ENCODE peak calls at places on chromosomes 5 and 9, in seven cellular contexts. One of them, this sample, is unnamed.

GRCh38 chr5:149060325-149060724 is 2.5 kb downstream of the SH3TC2 start:
- DNase-seq in cardiac muscle cell: peak; percentile 55
- DNase-seq in activated B cell treated with CpG ODN at 0.5 μM for 24 hours: no peak
- DNase-seq in A549: no peak
- DNase-seq in Panc1: no peak
- DNase-seq in kidney epithelial cell: no peak
- DNase-seq in H1: no peak
- DNase-seq in this sample: no peak

GRCh38 chr5:1156754-1157460 is 44.5 kb upstream of the SLC6A19 start:
- DNase-seq in cardiac muscle cell: no peak
- DNase-seq in H1: no peak
- DNase-seq in kidney epithelial cell: no peak
- DNase-seq in activated B cell treated with CpG ODN at 0.5 μM for 24 hours: no peak
- DNase-seq in A549: no peak
- DNase-seq in Panc1: no peak
- DNase-seq in this sample: no peak

GRCh38 chr9:34522971-34523797 is at the start of gene ENHO:
- DNase-seq in Panc1: no peak
- DNase-seq in A549: peak; percentile 94
- DNase-seq in H1: peak; percentile 82
- DNase-seq in activated B cell treated with CpG ODN at 0.5 μM for 24 hours: peak; percentile 93
- DNase-seq in cardiac muscle cell: peak; percentile 93
- DNase-seq in kidney epithelial cell: peak; percentile 26
- DNase-seq in this sample: peak; percentile 83

GRCh38 chr5:157481666-157482065 is 21.7 kb downstream of the NIPAL4 start:
- DNase-seq in A549: no peak
- DNase-seq in cardiac muscle cell: no peak
- DNase-seq in H1: no peak
- DNase-seq in activated B cell treated with CpG ODN at 0.5 μM for 24 hours: no peak
- DNase-seq in kidney epithelial cell: no peak
- DNase-seq in Panc1: no peak
- DNase-seq in this sample: no peak

GRCh38 chr9:71514344-71514975 is 253.9 kb downstream of the CEMIP2 start:
- DNase-seq in cardiac muscle cell: no peak
- DNase-seq in Panc1: no peak
- DNase-seq in A549: no peak
- DNase-seq in activated B cell treated with CpG ODN at 0.5 μM for 24 hours: no peak
- DNase-seq in kidney epithelial cell: no peak
- DNase-seq in H1: no peak
- DNase-seq in this sample: no peak

GRCh38 chr9:137506274-137506673 is 43.9 kb downstream of the PNPLA7 start:
- DNase-seq in A549: peak; percentile 57
- DNase-seq in Panc1: no peak
- DNase-seq in kidney epithelial cell: no peak
- DNase-seq in H1: no peak
- DNase-seq in cardiac muscle cell: no peak
- DNase-seq in activated B cell treated with CpG ODN at 0.5 μM for 24 hours: no peak
- DNase-seq in this sample: no peak

GRCh38 chr9:126365780-126366179 is 39.2 kb downstream of the MVB12B start:
- DNase-seq in cardiac muscle cell: no peak
- DNase-seq in activated B cell treated with CpG ODN at 0.5 μM for 24 hours: no peak
- DNase-seq in A549: no peak
- DNase-seq in Panc1: no peak
- DNase-seq in H1: no peak
- DNase-seq in kidney epithelial cell: no peak
- DNase-seq in this sample: no peak

GRCh38 chr5:76180817-76181805 is 97.9 kb downstream of the SV2C start:
- DNase-seq in kidney epithelial cell: peak; percentile 21
- DNase-seq in Panc1: no peak
- DNase-seq in activated B cell treated with CpG ODN at 0.5 μM for 24 hours: no peak
- DNase-seq in A549: no peak
- DNase-seq in H1: no peak
- DNase-seq in cardiac muscle cell: no peak
- DNase-seq in this sample: no peak

GRCh38 chr5:17257705-17258273 is 40.4 kb downstream of the BASP1 start:
- DNase-seq in A549: no peak
- DNase-seq in activated B cell treated with CpG ODN at 0.5 μM for 24 hours: no peak
- DNase-seq in kidney epithelial cell: no peak
- DNase-seq in H1: no peak
- DNase-seq in Panc1: no peak
- DNase-seq in cardiac muscle cell: peak; percentile 39
- DNase-seq in this sample: no peak

GRCh38 chr9:88757406-88758010 is 222.5 kb downstream of the NXNL2 start:
- DNase-seq in kidney epithelial cell: no peak
- DNase-seq in Panc1: no peak
- DNase-seq in A549: no peak
- DNase-seq in cardiac muscle cell: no peak
- DNase-seq in activated B cell treated with CpG ODN at 0.5 μM for 24 hours: no peak
- DNase-seq in H1: no peak
- DNase-seq in this sample: no peak

GRCh38 chr5:72994578-72994977 is 38.7 kb downstream of the FCHO2 start:
- DNase-seq in activated B cell treated with CpG ODN at 0.5 μM for 24 hours: no peak
- DNase-seq in A549: no peak
- DNase-seq in H1: no peak
- DNase-seq in kidney epithelial cell: no peak
- DNase-seq in cardiac muscle cell: no peak
- DNase-seq in Panc1: no peak
- DNase-seq in this sample: no peak

GRCh38 chr9:106862946-106863740 is at the start of gene ZNF462:
- DNase-seq in kidney epithelial cell: no peak
- DNase-seq in Panc1: no peak
- DNase-seq in activated B cell treated with CpG ODN at 0.5 μM for 24 hours: no peak
- DNase-seq in H1: no peak
- DNase-seq in A549: peak; percentile 43
- DNase-seq in cardiac muscle cell: peak; percentile 76
- DNase-seq in this sample: no peak

GRCh38 chr5:90709323-90710148 is 150.9 kb downstream of the ADGRV1 start:
- DNase-seq in H1: no peak
- DNase-seq in A549: peak; percentile 46
- DNase-seq in cardiac muscle cell: peak; percentile 52
- DNase-seq in Panc1: peak; percentile 22
- DNase-seq in kidney epithelial cell: peak; percentile 9
- DNase-seq in activated B cell treated with CpG ODN at 0.5 μM for 24 hours: no peak
- DNase-seq in this sample: no peak

GRCh38 chr5:180982008-180982741 is 6.5 kb upstream of the BTNL3 start:
- DNase-seq in Panc1: no peak
- DNase-seq in A549: no peak
- DNase-seq in cardiac muscle cell: no peak
- DNase-seq in activated B cell treated with CpG ODN at 0.5 μM for 24 hours: no peak
- DNase-seq in kidney epithelial cell: no peak
- DNase-seq in H1: no peak
- DNase-seq in this sample: no peak

GRCh38 chr9:95138474-95138873 is 179.0 kb downstream of the FANCC start:
- DNase-seq in cardiac muscle cell: no peak
- DNase-seq in kidney epithelial cell: no peak
- DNase-seq in Panc1: no peak
- DNase-seq in H1: no peak
- DNase-seq in activated B cell treated with CpG ODN at 0.5 μM for 24 hours: no peak
- DNase-seq in A549: no peak
- DNase-seq in this sample: no peak

GRCh38 chr5:14173419-14174234 is 30.5 kb downstream of the TRIO start:
- DNase-seq in A549: no peak
- DNase-seq in Panc1: no peak
- DNase-seq in H1: no peak
- DNase-seq in cardiac muscle cell: no peak
- DNase-seq in kidney epithelial cell: no peak
- DNase-seq in activated B cell treated with CpG ODN at 0.5 μM for 24 hours: no peak
- DNase-seq in this sample: no peak

GRCh38 chr5:73644385-73644963 is 18.5 kb downstream of the ARHGEF28 start:
- DNase-seq in H1: no peak
- DNase-seq in A549: no peak
- DNase-seq in kidney epithelial cell: no peak
- DNase-seq in cardiac muscle cell: no peak
- DNase-seq in Panc1: no peak
- DNase-seq in activated B cell treated with CpG ODN at 0.5 μM for 24 hours: no peak
- DNase-seq in this sample: no peak

GRCh38 chr5:154276932-154277331 is 86.4 kb downstream of the GALNT10 start:
- DNase-seq in cardiac muscle cell: peak; percentile 96
- DNase-seq in activated B cell treated with CpG ODN at 0.5 μM for 24 hours: no peak
- DNase-seq in H1: no peak
- DNase-seq in A549: no peak
- DNase-seq in Panc1: no peak
- DNase-seq in kidney epithelial cell: no peak
- DNase-seq in this sample: no peak

GRCh38 chr5:109693535-109694152 is 3.9 kb downstream of the MAN2A1 start:
- DNase-seq in cardiac muscle cell: peak; percentile 41
- DNase-seq in A549: no peak
- DNase-seq in kidney epithelial cell: no peak
- DNase-seq in Panc1: no peak
- DNase-seq in activated B cell treated with CpG ODN at 0.5 μM for 24 hours: no peak
- DNase-seq in H1: no peak
- DNase-seq in this sample: no peak

DNA sequence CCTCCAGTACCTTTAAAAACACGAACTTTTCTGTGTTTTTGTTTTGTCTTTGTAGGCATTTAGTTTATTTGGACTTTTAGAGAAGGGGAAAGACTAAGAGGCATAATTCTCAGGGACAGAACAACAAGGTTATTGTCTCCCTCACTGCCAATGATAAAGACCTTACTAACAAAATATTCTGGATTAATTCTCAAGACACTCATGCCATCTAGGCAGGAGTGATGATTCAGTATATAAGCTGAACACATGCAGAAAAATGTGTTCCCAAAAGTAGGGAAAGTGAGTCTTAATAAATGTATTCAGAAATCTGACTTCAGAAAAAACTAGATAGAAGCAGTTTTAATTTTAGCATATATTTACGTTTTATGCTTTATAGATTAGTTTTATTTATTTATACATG is 17.4 kb upstream of the ASPN start:
- DNase-seq in cardiac muscle cell: no peak
- DNase-seq in H1: no peak
- DNase-seq in A549: no peak
- DNase-seq in Panc1: no peak
- DNase-seq in activated B cell treated with CpG ODN at 0.5 μM for 24 hours: no peak
- DNase-seq in kidney epithelial cell: no peak
- DNase-seq in this sample: no peak
- TF ChIP-seq CTCF in cardiac muscle cell: no peak
- TF ChIP-seq CTCF in H1: no peak
- TF ChIP-seq CTCF in A549: no peak
- TF ChIP-seq CTCF in Panc1: no peak
- TF ChIP-seq CTCF in activated B cell treated with CpG ODN at 0.5 μM for 24 hours: no peak
- TF ChIP-seq CTCF in kidney epithelial cell: no peak
- TF ChIP-seq CTCF in this sample: no peak

GRCh38 chr5:88829773-88830172 is 53.2 kb downstream of the MEF2C start:
- DNase-seq in kidney epithelial cell: no peak
- DNase-seq in H1: no peak
- DNase-seq in A549: no peak
- DNase-seq in cardiac muscle cell: no peak
- DNase-seq in Panc1: no peak
- DNase-seq in activated B cell treated with CpG ODN at 0.5 μM for 24 hours: no peak
- DNase-seq in this sample: no peak

GRCh38 chr5:88827997-88828396 is 55.0 kb downstream of the MEF2C start:
- DNase-seq in H1: no peak
- DNase-seq in A549: no peak
- DNase-seq in Panc1: no peak
- DNase-seq in cardiac muscle cell: no peak
- DNase-seq in activated B cell treated with CpG ODN at 0.5 μM for 24 hours: no peak
- DNase-seq in kidney epithelial cell: no peak
- DNase-seq in this sample: no peak

GRCh38 chr5:88826959-88827585 is 55.9 kb downstream of the MEF2C start:
- DNase-seq in cardiac muscle cell: peak; percentile 85
- DNase-seq in activated B cell treated with CpG ODN at 0.5 μM for 24 hours: peak; percentile 31
- DNase-seq in A549: no peak
- DNase-seq in H1: no peak
- DNase-seq in Panc1: no peak
- DNase-seq in kidney epithelial cell: peak; percentile 32
- DNase-seq in this sample: peak; percentile 78

GRCh38 chr5:88830567-88830966 is 52.4 kb downstream of the MEF2C start:
- DNase-seq in cardiac muscle cell: no peak
- DNase-seq in kidney epithelial cell: no peak
- DNase-seq in activated B cell treated with CpG ODN at 0.5 μM for 24 hours: no peak
- DNase-seq in H1: no peak
- DNase-seq in Panc1: no peak
- DNase-seq in A549: no peak
- DNase-seq in this sample: no peak

DNA sequence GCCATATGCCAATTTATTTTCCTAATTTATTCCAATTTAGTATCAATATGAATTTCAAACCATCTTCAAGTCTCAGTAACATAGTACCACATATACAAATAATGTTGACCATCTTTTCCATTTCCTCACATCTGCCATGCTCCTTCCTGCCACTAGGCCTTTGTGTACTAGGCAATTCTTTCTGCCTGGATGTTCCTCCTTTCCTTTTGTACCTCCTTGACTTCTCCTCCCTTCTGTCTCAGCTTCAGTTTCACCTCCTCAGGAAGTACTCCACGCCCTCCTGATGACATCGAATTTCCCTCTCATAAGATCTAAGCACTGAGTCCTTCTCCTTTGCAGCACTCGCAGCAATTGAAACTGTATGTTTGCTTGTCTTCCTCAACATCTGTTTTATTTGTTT is 53.9 kb downstream of the MEF2C start:
- DNase-seq in A549: no peak
- DNase-seq in kidney epithelial cell: no peak
- DNase-seq in cardiac muscle cell: no peak
- DNase-seq in activated B cell treated with CpG ODN at 0.5 μM for 24 hours: no peak
- DNase-seq in H1: no peak
- DNase-seq in Panc1: no peak
- DNase-seq in this sample: peak; percentile 57
- TF ChIP-seq CTCF in A549: no peak
- TF ChIP-seq CTCF in kidney epithelial cell: peak; percentile 9
- TF ChIP-seq CTCF in cardiac muscle cell: peak; percentile 22
- TF ChIP-seq CTCF in activated B cell treated with CpG ODN at 0.5 μM for 24 hours: no peak
- TF ChIP-seq CTCF in H1: no peak
- TF ChIP-seq CTCF in Panc1: peak; percentile 49
- TF ChIP-seq CTCF in this sample: peak; percentile 54

DNA sequence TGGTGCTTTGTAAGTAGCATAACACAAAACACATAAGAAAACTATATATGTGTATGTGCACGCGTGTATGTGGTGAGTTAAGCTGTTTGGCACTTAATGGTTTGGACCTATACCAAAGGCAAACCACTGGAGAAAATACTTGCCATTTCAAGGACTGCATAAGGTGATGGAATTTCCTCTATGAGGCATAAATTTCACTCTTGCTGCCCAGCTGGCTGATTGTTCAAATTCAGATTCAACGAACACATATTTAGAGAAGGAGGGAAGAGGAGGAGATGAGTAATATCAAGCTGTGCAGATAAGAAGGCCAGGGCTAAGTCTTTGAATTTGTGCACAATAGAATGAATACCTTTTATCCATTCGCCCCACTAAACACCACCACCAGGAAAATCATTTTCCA is 470.6 kb upstream of the MPDZ start:
- DNase-seq in H1: no peak
- DNase-seq in A549: no peak
- DNase-seq in Panc1: no peak
- DNase-seq in activated B cell treated with CpG ODN at 0.5 μM for 24 hours: no peak
- DNase-seq in cardiac muscle cell: peak; percentile 95
- DNase-seq in kidney epithelial cell: peak; percentile 83
- DNase-seq in this sample: no peak
- TF ChIP-seq CTCF in H1: no peak
- TF ChIP-seq CTCF in A549: no peak
- TF ChIP-seq CTCF in Panc1: no peak
- TF ChIP-seq CTCF in activated B cell treated with CpG ODN at 0.5 μM for 24 hours: no peak
- TF ChIP-seq CTCF in cardiac muscle cell: no peak
- TF ChIP-seq CTCF in kidney epithelial cell: no peak
- TF ChIP-seq CTCF in this sample: no peak

GRCh38 chr5:118956727-118957126 is 31.6 kb downstream of the DTWD2 start:
- DNase-seq in kidney epithelial cell: no peak
- DNase-seq in cardiac muscle cell: peak; percentile 23
- DNase-seq in Panc1: no peak
- DNase-seq in H1: no peak
- DNase-seq in activated B cell treated with CpG ODN at 0.5 μM for 24 hours: no peak
- DNase-seq in A549: peak; percentile 9
- DNase-seq in this sample: no peak
- TF ChIP-seq CTCF in kidney epithelial cell: no peak
- TF ChIP-seq CTCF in cardiac muscle cell: peak; percentile 21
- TF ChIP-seq CTCF in Panc1: peak; percentile 45
- TF ChIP-seq CTCF in H1: no peak
- TF ChIP-seq CTCF in activated B cell treated with CpG ODN at 0.5 μM for 24 hours: no peak
- TF ChIP-seq CTCF in A549: peak; percentile 61
- TF ChIP-seq CTCF in this sample: peak; percentile 23

This sample was measured in CD14-positive monocyte.